ENCODE peak calls at places on chromosome 1, in six cellular contexts. F is HepG2, D is A549, H is upper lobe of left lung, S is K562, R is GM12878. J is an unnamed sample.

GRCh38 chr1:210291786-210292275 is 36.9 kb upstream of the HHAT start:
- ATAC-seq in F (no peak), D (no peak), H (no peak), S (no peak), R (no peak), J (peak; percentile 21)

GRCh38 chr1:27650146-27650526 is 15.2 kb upstream of the FGR start:
- ATAC-seq in F (no peak), D (no peak), H (no peak), S (no peak), R (peak; percentile 32), J (peak; percentile 34)

GRCh38 chr1:202014915-202015676 is 4.7 kb downstream of the ELF3 start:
- ATAC-seq in F (no peak), D (no peak), H (no peak), S (no peak), R (no peak), J (no peak)

GRCh38 chr1:204584699-204585372 is 68.6 kb downstream of the MDM4 start:
- ATAC-seq in F (peak; percentile 33), D (no peak), H (peak; percentile 48), S (peak; percentile 68), R (no peak), J (no peak)

GRCh38 chr1:17586172-17586963 is 46.9 kb downstream of the ARHGEF10L start:
- ATAC-seq in F (peak; percentile 23), D (peak; percentile 65), H (no peak), S (no peak), R (peak; percentile 46), J (peak; percentile 86)

GRCh38 chr1:150173161-150173585 is 23.5 kb downstream of the PLEKHO1 start:
- ATAC-seq in F (peak; percentile 60), D (no peak), H (no peak), S (no peak), R (no peak), J (no peak)

GRCh38 chr1:58857673-58858343 is 74.0 kb upstream of the JUN start:
- ATAC-seq in F (peak; percentile 29), D (no peak), H (no peak), S (peak; percentile 23), R (peak; percentile 92), J (no peak)

GRCh38 chr1:221556435-221556834 is 185.5 kb downstream of the DUSP10 start:
- ATAC-seq in F (no peak), D (no peak), H (no peak), S (no peak), R (no peak), J (no peak)

GRCh38 chr1:23824711-23825075 is 536 bp downstream of the HMGCL start:
- ATAC-seq in F (peak; percentile 83), D (peak; percentile 20), H (no peak), S (no peak), R (peak; percentile 10), J (peak; percentile 8)

GRCh38 chr1:155228096-155228427 is 19.6 kb downstream of the MTX1 start:
- ATAC-seq in F (no peak), D (no peak), H (no peak), S (no peak), R (no peak), J (no peak)

GRCh38 chr1:155223017-155223416 is 14.5 kb downstream of the MTX1 start:
- ATAC-seq in F (no peak), D (no peak), H (no peak), S (no peak), R (no peak), J (no peak)

GRCh38 chr1:155226910-155227260 is 18.4 kb downstream of the MTX1 start:
- ATAC-seq in F (peak; percentile 79), D (peak; percentile 70), H (peak; percentile 69), S (peak; percentile 63), R (peak; percentile 55), J (peak; percentile 31)

GRCh38 chr1:155226188-155226909 is 17.9 kb downstream of the MTX1 start:
- ATAC-seq in F (peak; percentile 56), D (peak; percentile 60), H (peak; percentile 71), S (peak; percentile 79), R (peak; percentile 70), J (peak; percentile 35)

DNA sequence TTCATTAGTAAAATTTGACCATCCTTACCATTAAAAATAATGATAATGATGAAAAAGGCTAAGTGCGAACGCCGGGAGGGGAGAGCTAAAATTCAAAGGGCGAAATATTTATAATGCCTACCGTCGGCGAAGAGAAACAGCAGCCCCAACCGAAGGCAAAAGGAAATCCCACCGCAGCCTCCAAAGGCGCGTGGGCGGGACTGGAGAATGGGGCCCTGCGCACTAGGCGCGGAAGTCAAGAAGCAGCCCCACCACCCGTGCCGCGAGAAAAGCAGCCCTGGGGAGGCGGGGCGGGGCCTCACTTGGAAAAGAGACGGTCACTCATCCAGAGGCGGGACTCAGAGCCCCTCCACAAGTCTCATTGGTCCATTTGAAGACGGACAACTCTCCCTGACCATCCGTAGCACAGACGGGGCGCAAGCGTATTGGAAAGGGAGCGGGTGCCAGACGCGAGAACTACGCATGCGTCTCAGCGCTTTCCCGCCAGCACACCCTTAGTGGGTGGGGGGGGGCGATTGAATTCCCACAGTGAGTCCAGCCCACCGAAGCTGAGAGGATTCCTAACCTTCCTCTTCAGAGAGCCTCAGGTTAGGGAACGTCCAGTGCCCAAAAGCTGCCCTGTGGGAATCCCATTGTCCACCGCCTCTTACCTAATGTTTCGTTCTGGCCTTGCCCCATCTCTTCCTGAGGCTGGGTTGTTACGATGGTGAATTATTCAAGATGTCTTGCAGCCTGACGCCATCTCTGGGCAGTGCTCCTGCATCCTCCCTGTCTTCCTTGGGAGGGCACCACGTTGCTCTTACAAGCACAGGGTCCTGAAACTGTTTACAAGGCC is 19.0 kb downstream of the MTX1 start:
- ATAC-seq in F (peak; percentile 98), D (peak; percentile 94), H (peak; percentile 99), S (peak; percentile 96), R (peak; percentile 95), J (peak; percentile 98)
- TF ChIP-seq POLR2A in F (peak; percentile 70), D (peak; percentile 82), H (peak; percentile 83), S (peak; percentile 91), R (peak; percentile 79), J (peak; percentile 35)

DNA sequence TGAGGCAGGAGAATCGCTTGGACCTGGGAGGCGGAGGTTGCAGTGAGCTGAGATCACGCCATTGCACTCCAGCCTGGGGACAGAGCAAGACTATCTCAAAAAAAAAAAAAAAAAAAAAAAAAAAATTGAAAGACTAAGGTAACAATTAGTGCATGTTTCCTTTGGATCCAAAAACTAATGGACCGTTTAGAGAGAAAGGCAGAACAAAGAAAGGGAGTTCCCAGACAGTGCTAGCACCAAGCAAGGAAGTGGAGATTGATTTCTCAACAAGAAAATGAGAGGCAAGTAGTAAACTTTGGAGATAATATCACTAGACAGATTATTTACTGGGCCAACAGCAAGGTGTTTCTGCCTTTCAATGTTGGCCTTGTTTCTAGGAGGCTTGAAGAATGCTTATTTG is 24.2 kb downstream of the ATP1B1 start:
- ATAC-seq in F (no peak), D (no peak), H (no peak), S (no peak), R (no peak), J (no peak)
- TF ChIP-seq EP300 in F (no peak), D (no peak), H (no peak), S (no peak), R (no peak), J (no peak)

GRCh38 chr1:214289574-214290272 is 8.8 kb downstream of the SMYD2 start:
- ATAC-seq in F (no peak), D (no peak), H (no peak), S (peak; percentile 17), R (no peak), J (no peak)
- TF ChIP-seq POLR2A in F (no peak), D (no peak), H (no peak), S (no peak), R (no peak), J (no peak)

GRCh38 chr1:231528175-231529029 is at the start of gene TSNAX:
- ATAC-seq in F (peak; percentile 97), D (peak; percentile 98), H (peak; percentile 99), S (peak; percentile 93), R (peak; percentile 93), J (peak; percentile 99)
- TF ChIP-seq EP300 in F (no peak), D (no peak), H (no peak), S (no peak), R (no peak), J (no peak)

J was measured in gastroesophageal sphincter.